ENCODE peak calls at places on chromosome 14, in five cellular contexts. K, U, H, V and X are unnamed samples.

GRCh38 chr14:99968931-99969330 is 96.3 kb upstream of the EVL start:
- DNase-seq in H (no peak), K (no peak), U (no peak), V (peak), X (no peak)

GRCh38 chr14:22520235-22520634 is 68.8 kb downstream of the DAD1 start:
- DNase-seq in U (no peak), K (no peak), V (peak), H (no peak), X (peak)

GRCh38 chr14:72752034-72752412 is 141.9 kb downstream of the DPF3 start:
- DNase-seq in U (no peak), V (no peak), K (no peak), H (no peak), X (no peak)

GRCh38 chr14:67495827-67496226 is 7.3 kb upstream of the TMEM229B start:
- DNase-seq in U (no peak), V (no peak), K (no peak), H (no peak), X (no peak)

GRCh38 chr14:67943947-67944346 is 124.4 kb downstream of the RAD51B start:
- DNase-seq in H (peak), U (peak), K (no peak), V (peak), X (peak)

GRCh38 chr14:90795744-90796143 is 20.5 kb downstream of the TTC7B start:
- DNase-seq in K (no peak), V (peak), U (peak), H (no peak), X (peak)

GRCh38 chr14:92464716-92465115 is 48.9 kb upstream of the RIN3 start:
- DNase-seq in K (no peak), V (no peak), U (no peak), H (no peak), X (no peak)

GRCh38 chr14:99632410-99633035 is 12.4 kb upstream of the HHIPL1 start:
- DNase-seq in H (no peak), V (no peak), U (no peak), K (no peak), X (no peak)

GRCh38 chr14:68666206-68666730 is 126.6 kb downstream of the ZFP36L1 start:
- DNase-seq in H (no peak), V (no peak), U (no peak), K (no peak), X (no peak)

GRCh38 chr14:34053666-34054065 is 102.8 kb upstream of the EGLN3 start:
- DNase-seq in U (peak), H (no peak), K (peak), V (peak), X (peak)

GRCh38 chr14:20671597-20672283 is 12.6 kb upstream of the RNASE4 start:
- DNase-seq in V (no peak), K (no peak), H (no peak), U (no peak), X (no peak)

GRCh38 chr14:94355191-94355794 is 32.2 kb upstream of the SERPINA6 start:
- DNase-seq in V (peak), H (peak), U (no peak), K (peak), X (peak)

GRCh38 chr14:94677239-94677612 is 65.0 kb downstream of the SERPINA3 start:
- DNase-seq in K (no peak), V (no peak), U (no peak), H (no peak), X (no peak)

GRCh38 chr14:88866305-88866704 is 41.9 kb downstream of the TTC8 start:
- DNase-seq in V (peak), H (no peak), U (no peak), K (no peak), X (peak)

GRCh38 chr14:99546230-99546879 is 57.7 kb downstream of the CCDC85C start:
- DNase-seq in H (no peak), K (no peak), V (no peak), U (no peak), X (no peak)

GRCh38 chr14:102923201-102923919 is 897 bp downstream of the AMN start:
- DNase-seq in K (no peak), H (no peak), V (no peak), U (no peak), X (no peak)

GRCh38 chr14:72731252-72732020 is 162.5 kb downstream of the DPF3 start:
- DNase-seq in V (no peak), H (no peak), K (no peak), U (no peak), X (no peak)

GRCh38 chr14:85487215-85487614 is 42.7 kb upstream of the FLRT2 start:
- DNase-seq in H (no peak), U (no peak), K (no peak), V (peak), X (peak)

GRCh38 chr14:54444701-54445100 is 3.5 kb upstream of the CNIH1 start:
- DNase-seq in U (no peak), H (no peak), K (no peak), V (peak), X (no peak)

GRCh38 chr14:72515779-72516770 is 377.8 kb downstream of the DPF3 start:
- DNase-seq in V (peak), U (peak), K (no peak), H (no peak), X (peak)